ENCODE peak calls at places on chromosomes 7 and 10, in four cellular contexts. E is anterior cingulate cortex; X is CD8-positive, alpha-beta T cell; T is ACHN. Q is an unnamed sample.

GRCh38 chr7:134878731-134879295 is 99.4 kb downstream of the CALD1 start:
- DNase-seq in X (no peak), E (no peak), T (no peak), Q (no peak)

GRCh38 chr10:26543567-26544306 is 105.6 kb downstream of the APBB1IP start:
- DNase-seq in T (no peak), E (no peak), X (no peak), Q (no peak)

GRCh38 chr10:69278446-69278963 is at the start of gene HK1:
- DNase-seq in T (no peak), X (no peak), E (no peak), Q (no peak)

GRCh38 chr10:89642193-89642592 is 2.8 kb downstream of the PANK1 start:
- DNase-seq in E (no peak), T (no peak), X (no peak), Q (no peak)

GRCh38 chr10:108166401-108166800 is 1001.9 kb upstream of the SORCS1 start:
- DNase-seq in T (no peak), X (no peak), E (no peak), Q (no peak)

GRCh38 chr7:89771003-89771636 is 383.1 kb upstream of the STEAP1 start:
- DNase-seq in E (no peak), T (peak), X (no peak), Q (no peak)

GRCh38 chr10:75239391-75239790 is 3.6 kb upstream of the COMTD1 start:
- DNase-seq in T (no peak), E (no peak), X (no peak), Q (no peak)

GRCh38 chr7:29957921-29958320 is 31.7 kb downstream of the SCRN1 start:
- DNase-seq in E (no peak), T (no peak), X (no peak), Q (no peak)

GRCh38 chr7:151648429-151648828 is 128.7 kb upstream of the RHEB start:
- DNase-seq in X (no peak), T (peak), E (no peak), Q (no peak)

GRCh38 chr7:73719806-73720169 is 319 bp upstream of the STX1A start:
- DNase-seq in X (no peak), T (no peak), E (no peak), Q (no peak)

GRCh38 chr7:29865526-29865925 is 59.2 kb downstream of the WIPF3 start:
- DNase-seq in T (peak), E (no peak), X (no peak), Q (no peak)

GRCh38 chr10:48976208-48976607 is 36.6 kb upstream of the LRRC18 start:
- DNase-seq in X (no peak), E (no peak), T (peak), Q (no peak)

GRCh38 chr10:131997366-131998049 is 15.8 kb upstream of the BNIP3 start:
- DNase-seq in E (no peak), T (no peak), X (no peak), Q (no peak)

GRCh38 chr7:122312789-122313188 is 8.2 kb upstream of the FEZF1 start:
- DNase-seq in X (no peak), E (no peak), T (no peak), Q (no peak)

GRCh38 chr7:36792421-36792820 is 68.1 kb upstream of the AOAH start:
- DNase-seq in E (no peak), T (no peak), X (no peak), Q (no peak)

GRCh38 chr7:44838751-44839150 is 9.1 kb downstream of the H2AZ2 start:
- DNase-seq in E (no peak), X (no peak), T (no peak), Q (no peak)

GRCh38 chr10:126928252-126928651 is 23.0 kb downstream of the DOCK1 start:
- DNase-seq in X (no peak), T (no peak), E (no peak), Q (no peak)

GRCh38 chr7:100673942-100674431 is 447 bp downstream of the GNB2 start:
- DNase-seq in E (no peak), T (peak), X (peak), Q (no peak)

GRCh38 chr7:12800501-12800900 is 113.1 kb downstream of the ARL4A start:
- DNase-seq in X (no peak), T (no peak), E (no peak), Q (no peak)